ENCODE peak calls at places on chromosome 13, in seven cellular contexts. R is heart right ventricle, T is neuronal stem cell, W is breast epithelium, Q is cardiac muscle cell, J is body of pancreas, P is mesendoderm. S is an unnamed sample. For H3K4me1, the result is how much of the 10 kb centered on the place peaks cover.

GRCh38 chr13:23372264-23372905 is 61.1 kb downstream of the SACS start:
- DNase-seq in Q (peak), J (no peak), T (no peak), R (no peak), P (no peak), W (no peak), S (no peak)

GRCh38 chr13:66835040-66835628 is 395.0 kb downstream of the PCDH9 start:
- DNase-seq in R (peak), T (no peak), P (peak), J (peak), Q (peak), W (no peak), S (peak)

GRCh38 chr13:27969866-27970229 is 733 bp upstream of the CDX2 start:
- DNase-seq in R (no peak), W (no peak), P (no peak), J (no peak), Q (no peak), T (no peak), S (no peak)

GRCh38 chr13:97252735-97253134 is 30.6 kb downstream of the MBNL2 start:
- DNase-seq in Q (no peak), P (no peak), J (no peak), R (no peak), T (no peak), W (no peak), S (no peak)

GRCh38 chr13:45584816-45585215 is 30.7 kb downstream of the ERICH6B start:
- DNase-seq in P (peak), R (no peak), T (no peak), Q (no peak), J (no peak), W (no peak), S (no peak)

GRCh38 chr13:39836038-39836437 is 180.6 kb downstream of the COG6 start:
- DNase-seq in P (peak), R (no peak), T (no peak), J (no peak), Q (no peak), W (no peak), S (no peak)

GRCh38 chr13:30034448-30034795 is 184.0 kb upstream of the UBL3 start:
- DNase-seq in P (no peak), W (no peak), J (no peak), Q (peak), R (no peak), T (no peak), S (no peak)

GRCh38 chr13:98657506-98658085 is 80.7 kb upstream of the STK24 start:
- DNase-seq in J (no peak), W (no peak), Q (no peak), R (no peak), T (no peak), P (no peak), S (no peak)

GRCh38 chr13:36174923-36175322 is 39.4 kb downstream of the SOHLH2 start:
- DNase-seq in J (no peak), W (no peak), R (no peak), P (no peak), Q (no peak), T (no peak), S (no peak)

GRCh38 chr13:100506154-100506553 is 82.4 kb downstream of the GGACT start:
- DNase-seq in P (no peak), J (no peak), R (no peak), T (no peak), Q (no peak), W (no peak), S (no peak)

GRCh38 chr13:26482451-26483197 is 74.9 kb upstream of the WASF3 start:
- DNase-seq in W (peak), R (peak), P (peak), T (peak), Q (peak), J (peak), S (no peak)

GRCh38 chr13:62643007-62643483 is 1227.4 kb upstream of the PCDH20 start:
- DNase-seq in P (peak), Q (no peak), R (no peak), J (no peak), T (no peak), W (no peak), S (no peak)

GRCh38 chr13:47117268-47117667 is 220.4 kb upstream of the HTR2A start:
- DNase-seq in T (no peak), W (no peak), R (no peak), P (no peak), J (no peak), Q (peak), S (no peak)

GRCh38 chr13:59447846-59448620 is 715.7 kb downstream of the DIAPH3 start:
- DNase-seq in J (no peak), Q (peak), P (peak), W (no peak), R (no peak), T (peak), S (no peak)

GRCh38 chr13:64928704-64929499 is 2301.2 kb downstream of the PCDH9 start:
- DNase-seq in J (no peak), T (no peak), Q (peak), P (peak), W (no peak), R (no peak), S (no peak)

GRCh38 chr13:85381082-85381481 is 418.1 kb downstream of the SLITRK6 start:
- DNase-seq in Q (no peak), W (no peak), J (no peak), P (no peak), T (no peak), R (no peak), S (no peak)

GRCh38 chr13:48818495-48818961 is 157.2 kb upstream of the FNDC3A start:
- DNase-seq in T (no peak), Q (peak), R (no peak), P (peak), W (no peak), J (no peak), S (no peak)

GRCh38 chr13:98998831-98999634 is 21.2 kb upstream of the DOCK9 start:
- DNase-seq in Q (no peak), W (no peak), T (no peak), J (no peak), R (no peak), P (no peak), S (no peak)

GRCh38 chr13:113776231-113777125 is 17.5 kb downstream of the TMEM255B start:
- DNase-seq in J (no peak), Q (no peak), T (no peak), R (no peak), W (no peak), P (no peak), S (no peak)

GRCh38 chr13:40345654-40346372 is 320.6 kb downstream of the FOXO1 start:
- DNase-seq in R (peak), Q (no peak), P (peak), T (no peak), J (peak), W (no peak), S (no peak)

GRCh38 chr13:34361528-34361927 is 543.6 kb downstream of the RFC3 start:
- DNase-seq in T (no peak), W (no peak), J (no peak), P (no peak), Q (no peak), R (no peak), S (no peak)

GRCh38 chr13:49443327-49443688 is 556 bp downstream of the CAB39L start:
- DNase-seq in W (no peak), P (no peak), R (no peak), T (peak), Q (peak), J (no peak), S (no peak)

GRCh38 chr13:24685314-24685713 is 5.1 kb downstream of the ATP12A start:
- DNase-seq in Q (no peak), W (no peak), J (no peak), P (no peak), R (no peak), T (no peak), S (no peak)

GRCh38 chr13:112056739-112057433 is 10.1 kb upstream of the SOX1 start:
- DNase-seq in W (no peak), J (no peak), T (no peak), P (no peak), R (no peak), Q (no peak), S (no peak)

GRCh38 chr13:48009298-48009697 is 8.2 kb upstream of the SUCLA2 start:
- DNase-seq in Q (peak), P (peak), R (no peak), W (peak), J (no peak), T (no peak), S (no peak)

GRCh38 chr13:74202129-74202528 is 67.9 kb upstream of the KLF12 start:
- DNase-seq in J (no peak), R (no peak), T (no peak), Q (peak), W (no peak), P (no peak), S (no peak)

GRCh38 chr13:48660356-48661076 is 6.8 kb downstream of the CYSLTR2 start:
- DNase-seq in J (no peak), Q (no peak), W (no peak), T (no peak), R (peak), P (no peak), S (no peak)

GRCh38 chr13:29830000-29830399 is 20.4 kb downstream of the UBL3 start:
- DNase-seq in T (no peak), Q (no peak), W (no peak), R (no peak), J (no peak), P (no peak), S (no peak)

GRCh38 chr13:100707818-100708740 is 33.5 kb upstream of the TMTC4 start:
- DNase-seq in T (no peak), R (no peak), Q (peak), J (no peak), P (no peak), W (no peak), S (no peak)

GRCh38 chr13:95457294-95457693 is 95.2 kb upstream of the CLDN10 start:
- DNase-seq in Q (no peak), W (no peak), J (no peak), P (no peak), T (no peak), R (no peak), S (no peak)

GRCh38 chr13:106768991-106769390 is 201.1 kb upstream of the ARGLU1 start:
- DNase-seq in T (no peak), J (no peak), R (no peak), W (no peak), P (no peak), Q (no peak), S (no peak)

GRCh38 chr13:103523853-103524252 is 457.6 kb upstream of the SLC10A2 start:
- DNase-seq in T (no peak), J (no peak), P (no peak), Q (no peak), W (no peak), R (no peak), S (no peak)

DNA sequence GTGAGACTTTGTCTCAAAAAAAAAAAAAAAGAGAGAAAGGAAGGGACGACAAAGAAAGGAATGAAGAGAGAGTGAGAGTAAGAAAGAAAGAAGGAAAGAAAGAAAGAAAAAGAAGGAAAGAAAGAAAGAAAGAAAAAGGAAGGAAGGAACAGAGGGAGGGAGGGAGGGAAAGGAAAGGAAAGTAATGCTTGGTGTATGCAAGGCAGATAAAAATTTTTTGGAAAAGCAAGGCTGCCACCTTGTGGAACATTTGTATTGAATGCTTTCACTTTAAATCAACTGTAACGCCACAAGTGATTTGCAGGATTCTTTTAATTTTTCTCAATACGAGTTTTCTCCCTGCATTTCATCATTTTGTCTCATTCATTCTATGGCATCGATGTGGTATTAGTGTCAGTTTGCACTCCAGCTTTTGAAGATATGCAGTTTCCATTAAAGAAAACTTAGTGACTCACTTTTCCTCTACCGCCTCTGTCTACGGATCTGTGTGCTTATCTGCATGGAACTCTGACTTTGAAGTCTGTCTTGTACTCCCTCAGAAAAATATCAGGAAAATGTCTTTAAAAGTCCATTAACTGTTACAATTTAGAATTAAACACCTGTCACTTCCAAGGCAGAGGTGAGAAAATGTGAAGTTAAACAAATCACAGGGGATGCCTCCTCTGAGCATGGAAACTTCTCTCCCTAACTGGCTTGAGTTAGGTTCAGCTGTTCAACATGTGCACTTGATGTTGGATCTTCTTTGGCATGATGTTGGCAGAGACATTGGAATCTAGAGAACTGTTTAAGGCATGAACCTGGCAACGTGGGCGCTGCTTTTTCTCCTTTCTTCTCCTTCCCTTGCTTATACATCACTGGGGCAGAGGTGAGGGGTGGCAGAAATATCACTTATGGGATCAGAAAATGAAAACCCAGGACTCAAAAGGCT is 20.0 kb upstream of the ZDHHC20 start:
- DNase-seq in P (peak), R (peak), J (peak), T (peak), Q (peak), W (no peak), S (no peak)
- H3K4me3 ChIP-seq in P (no peak), R (peak), J (no peak), T (no peak), Q (no peak), W (no peak), S (peak)

DNA sequence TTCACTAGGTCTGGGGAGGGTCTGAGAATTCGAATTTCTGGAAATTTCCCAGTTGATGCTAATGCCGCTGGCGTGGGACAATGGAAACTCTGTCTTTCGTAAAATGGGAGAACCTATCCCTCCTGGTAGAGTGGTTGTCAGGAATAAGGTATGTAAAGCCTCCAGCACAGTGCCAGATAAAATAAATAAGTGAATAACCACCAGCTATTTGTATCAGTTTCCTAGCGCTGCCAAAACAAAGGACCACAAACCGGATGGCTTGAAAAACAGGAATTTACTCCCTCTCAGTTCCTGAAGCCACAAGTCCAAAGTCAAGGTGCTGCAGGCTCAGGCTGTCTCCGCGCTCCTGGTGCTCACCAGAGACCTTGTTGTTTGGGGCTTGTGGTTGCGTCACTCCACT is 428.6 kb downstream of the IRS2 start:
- DNase-seq in Q (no peak), T (no peak), W (no peak), R (no peak), P (peak), J (no peak), S (no peak)
- H3K27ac ChIP-seq in Q (no peak), T (no peak), W (no peak), R (no peak), P (no peak), J (no peak), S (no peak)

GRCh38 chr13:75371223-75371622 is 110.7 kb downstream of the TBC1D4 start:
- DNase-seq in R (no peak), P (no peak), T (no peak), W (no peak), J (no peak), Q (no peak), S (no peak)
- H3K4me1 ChIP-seq in R (half or more), P (under half), T (under half), W (under half), J (under half), Q (under half), S (under half)

GRCh38 chr13:110960219-110960618 is 45.4 kb upstream of the ANKRD10 start:
- DNase-seq in P (no peak), J (no peak), R (no peak), W (no peak), Q (no peak), T (no peak), S (no peak)
- H3K4me3 ChIP-seq in P (no peak), J (no peak), R (no peak), W (no peak), Q (no peak), T (no peak), S (no peak)

GRCh38 chr13:32956595-32956933 is 59.7 kb upstream of the KL start:
- DNase-seq in W (no peak), J (no peak), T (no peak), Q (no peak), R (no peak), P (no peak), S (no peak)

GRCh38 chr13:32961724-32962123 is 54.5 kb upstream of the KL start:
- DNase-seq in T (no peak), W (no peak), J (no peak), R (no peak), Q (no peak), P (no peak), S (no peak)

GRCh38 chr13:32951580-32951979 is 64.6 kb upstream of the KL start:
- DNase-seq in P (no peak), W (no peak), R (no peak), J (no peak), T (no peak), Q (no peak), S (no peak)

GRCh38 chr13:32955881-32956594 is 60.2 kb upstream of the KL start:
- DNase-seq in W (no peak), J (no peak), R (no peak), P (no peak), T (no peak), Q (no peak), S (no peak)
- H3K27ac ChIP-seq in W (no peak), J (no peak), R (no peak), P (no peak), T (no peak), Q (no peak), S (no peak)